ENCODE peak calls at places on chromosomes 7 and 10, in ten cellular contexts. E is adrenal gland, G is OCI-LY7, D is left ventricle myocardium inferior, R is body of pancreas, C is SJSA1, U is upper lobe of left lung, X is MG63, L is NT2/D1, N is Peyer's patch. P is an unnamed sample. For H3K9me3, the result is how much of the 10 kb centered on the place peaks cover.

GRCh38 chr7:84647797-84648762 is 453.5 kb upstream of the SEMA3A start:
- DNase-seq in E (no peak), G (no peak), D (no peak), R (no peak), C (peak), U (no peak), X (peak), L (no peak), N (no peak), P (no peak)

GRCh38 chr10:124244256-124244877 is 151.0 kb upstream of the CHST15 start:
- DNase-seq in E (no peak), G (no peak), D (no peak), R (no peak), C (peak), U (no peak), X (no peak), L (no peak), N (peak), P (peak)

GRCh38 chr7:120452665-120453064 is 179.7 kb downstream of the KCND2 start:
- DNase-seq in E (no peak), G (no peak), D (no peak), R (no peak), C (no peak), U (no peak), X (no peak), L (no peak), N (no peak), P (no peak)

GRCh38 chr10:77949167-77949566 is 22.6 kb upstream of the DLG5 start:
- DNase-seq in E (peak), G (no peak), D (no peak), R (no peak), C (peak), U (peak), X (peak), L (peak), N (no peak), P (no peak)

GRCh38 chr10:43229208-43230061 is 37.4 kb downstream of the RASGEF1A start:
- DNase-seq in E (peak), G (no peak), D (peak), R (peak), C (peak), U (peak), X (no peak), L (no peak), N (peak), P (no peak)

GRCh38 chr7:16094651-16095050 is 326.7 kb downstream of the CRPPA start:
- DNase-seq in E (no peak), G (no peak), D (no peak), R (no peak), C (no peak), U (no peak), X (no peak), L (no peak), N (no peak), P (no peak)

GRCh38 chr10:64648915-64649314 is 1127.7 kb downstream of the REEP3 start:
- DNase-seq in E (no peak), G (no peak), D (no peak), R (peak), C (no peak), U (no peak), X (no peak), L (peak), N (no peak), P (no peak)

GRCh38 chr10:110317866-110318850 is 13.4 kb upstream of the SMNDC1 start:
- DNase-seq in E (no peak), G (no peak), D (no peak), R (no peak), C (no peak), U (no peak), X (peak), L (no peak), N (no peak), P (no peak)

GRCh38 chr7:139730746-139731612 is 46.8 kb downstream of the HIPK2 start:
- DNase-seq in E (peak), G (peak), D (peak), R (peak), C (no peak), U (no peak), X (peak), L (no peak), N (no peak), P (peak)

GRCh38 chr7:12889391-12889790 is 202.0 kb downstream of the ARL4A start:
- DNase-seq in E (no peak), G (no peak), D (no peak), R (no peak), C (no peak), U (no peak), X (peak), L (no peak), N (no peak), P (no peak)

GRCh38 chr7:51121945-51122425 is 194.6 kb downstream of the COBL start:
- DNase-seq in E (peak), G (peak), D (peak), R (peak), C (no peak), U (no peak), X (no peak), L (no peak), N (no peak), P (no peak)

GRCh38 chr10:121956111-121957061 is 18.6 kb downstream of the NSMCE4A start:
- DNase-seq in E (no peak), G (no peak), D (no peak), R (no peak), C (no peak), U (no peak), X (peak), L (no peak), N (no peak), P (no peak)

GRCh38 chr7:10952588-10952987 is 21.1 kb upstream of the PHF14 start:
- DNase-seq in E (no peak), G (no peak), D (no peak), R (no peak), C (no peak), U (no peak), X (no peak), L (no peak), N (no peak), P (no peak)

GRCh38 chr7:81120803-81121202 is 202.0 kb upstream of the SEMA3C start:
- DNase-seq in E (no peak), G (no peak), D (no peak), R (no peak), C (no peak), U (no peak), X (no peak), L (no peak), N (no peak), P (no peak)

GRCh38 chr10:94429049-94429707 is 26.8 kb downstream of the TBC1D12 start:
- DNase-seq in E (no peak), G (no peak), D (no peak), R (no peak), C (no peak), U (no peak), X (no peak), L (no peak), N (no peak), P (no peak)

GRCh38 chr7:16260236-16260728 is 161.1 kb downstream of the CRPPA start:
- DNase-seq in E (no peak), G (no peak), D (no peak), R (no peak), C (no peak), U (no peak), X (no peak), L (no peak), N (no peak), P (no peak)

GRCh38 chr10:75269605-75270004 is 33.8 kb upstream of the COMTD1 start:
- DNase-seq in E (no peak), G (no peak), D (no peak), R (no peak), C (no peak), U (no peak), X (no peak), L (no peak), N (no peak), P (no peak)

GRCh38 chr10:112593023-112593422 is 146.0 kb downstream of the VTI1A start:
- DNase-seq in E (no peak), G (no peak), D (no peak), R (no peak), C (no peak), U (no peak), X (peak), L (no peak), N (no peak), P (no peak)

GRCh38 chr10:74022941-74023629 is 25.2 kb downstream of the VCL start:
- DNase-seq in E (no peak), G (no peak), D (no peak), R (no peak), C (no peak), U (no peak), X (no peak), L (no peak), N (no peak), P (no peak)

GRCh38 chr10:77417359-77417758 is 220.2 kb downstream of the KCNMA1 start:
- DNase-seq in E (no peak), G (no peak), D (no peak), R (no peak), C (no peak), U (no peak), X (no peak), L (no peak), N (no peak), P (no peak)

GRCh38 chr7:143458263-143458662 is 15.0 kb downstream of the TAS2R60 start:
- DNase-seq in E (no peak), G (no peak), D (no peak), R (no peak), C (no peak), U (no peak), X (no peak), L (no peak), N (no peak), P (no peak)

GRCh38 chr10:132611986-132612385 is 74.4 kb downstream of the INPP5A start:
- DNase-seq in E (no peak), G (no peak), D (no peak), R (no peak), C (no peak), U (no peak), X (no peak), L (no peak), N (no peak), P (no peak)

GRCh38 chr10:125201108-125201524 is 40.8 kb upstream of the CTBP2 start:
- DNase-seq in E (no peak), G (no peak), D (no peak), R (no peak), C (no peak), U (no peak), X (no peak), L (no peak), N (no peak), P (no peak)

GRCh38 chr10:125479059-125479458 is 203.9 kb downstream of the TEX36 start:
- DNase-seq in E (no peak), G (no peak), D (no peak), R (no peak), C (no peak), U (no peak), X (no peak), L (no peak), N (no peak), P (no peak)

GRCh38 chr7:17952387-17952786 is 12.1 kb upstream of the SNX13 start:
- DNase-seq in E (no peak), G (peak), D (no peak), R (no peak), C (no peak), U (no peak), X (no peak), L (no peak), N (no peak), P (no peak)

GRCh38 chr10:119445311-119445934 is 97.1 kb downstream of the RGS10 start:
- DNase-seq in E (peak), G (peak), D (peak), R (peak), C (peak), U (no peak), X (peak), L (peak), N (peak), P (peak)

GRCh38 chr10:29392376-29393021 is 103.6 kb downstream of the LYZL1 start:
- DNase-seq in E (peak), G (peak), D (no peak), R (peak), C (peak), U (no peak), X (peak), L (no peak), N (no peak), P (peak)

GRCh38 chr7:44944821-44945220 is 34.0 kb downstream of the MYO1G start:
- DNase-seq in E (no peak), G (no peak), D (no peak), R (no peak), C (no peak), U (no peak), X (no peak), L (no peak), N (no peak), P (no peak)

GRCh38 chr10:112526130-112526529 is 79.1 kb downstream of the VTI1A start:
- DNase-seq in E (no peak), G (no peak), D (no peak), R (no peak), C (no peak), U (no peak), X (no peak), L (no peak), N (no peak), P (no peak)

GRCh38 chr10:60820093-60820769 is 42.0 kb downstream of the CDK1 start:
- DNase-seq in E (no peak), G (no peak), D (no peak), R (no peak), C (peak), U (no peak), X (no peak), L (peak), N (no peak), P (no peak)

GRCh38 chr7:152177696-152178404 is 152.4 kb downstream of the GALNT11 start:
- DNase-seq in E (no peak), G (no peak), D (no peak), R (no peak), C (no peak), U (no peak), X (no peak), L (no peak), N (no peak), P (no peak)

GRCh38 chr10:62617702-62618451 is 186.6 kb upstream of the ADO start:
- DNase-seq in E (no peak), G (no peak), D (no peak), R (no peak), C (no peak), U (no peak), X (no peak), L (no peak), N (no peak), P (no peak)

GRCh38 chr10:78316451-78316931 is 282.8 kb downstream of the RPS24 start:
- DNase-seq in E (peak), G (no peak), D (no peak), R (no peak), C (peak), U (no peak), X (peak), L (no peak), N (no peak), P (no peak)

GRCh38 chr7:128989961-128990360 is 52.2 kb downstream of the IRF5 start:
- DNase-seq in E (no peak), G (no peak), D (no peak), R (no peak), C (no peak), U (no peak), X (no peak), L (no peak), N (no peak), P (no peak)

GRCh38 chr7:126203185-126203584 is 1049.6 kb downstream of the GRM8 start:
- DNase-seq in E (no peak), G (no peak), D (no peak), R (no peak), C (no peak), U (no peak), X (no peak), L (no peak), N (no peak), P (no peak)
- H3K9me3 ChIP-seq in E (under half), G (under half), D (under half), R (under half), C (under half), U (under half), X (under half), L (under half), N (under half), P (under half)

DNA sequence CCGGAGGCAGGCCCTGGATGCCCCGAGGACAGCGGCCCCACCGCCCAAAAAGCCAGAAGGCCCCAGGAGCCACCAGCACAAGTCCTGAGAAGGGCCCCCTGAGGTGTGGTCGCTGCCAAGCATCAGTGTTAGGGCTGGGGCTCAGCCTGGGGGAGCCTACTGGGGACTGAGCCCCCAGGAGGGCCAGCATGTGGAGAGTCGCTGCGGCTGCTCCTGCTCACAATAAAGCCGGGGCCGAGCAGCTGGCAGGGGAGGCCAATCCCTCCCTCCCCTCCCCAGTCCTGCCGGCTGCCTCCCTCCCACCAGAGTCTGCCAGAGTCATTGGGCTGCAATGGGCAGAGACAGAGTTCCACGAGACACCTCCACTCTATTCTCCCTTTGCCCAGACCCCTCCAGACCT is 3.1 kb upstream of the ASIC3 start:
- DNase-seq in E (no peak), G (no peak), D (no peak), R (no peak), C (no peak), U (peak), X (no peak), L (no peak), N (no peak), P (no peak)
- H3K4me3 ChIP-seq in E (no peak), G (no peak), D (no peak), R (no peak), C (no peak), U (no peak), X (no peak), L (no peak), N (no peak), P (no peak)

GRCh38 chr10:130369645-130370381 is 233.6 kb downstream of the GLRX3 start:
- DNase-seq in E (no peak), G (no peak), D (no peak), R (no peak), C (no peak), U (no peak), X (no peak), L (no peak), N (no peak), P (no peak)
- H3K9me3 ChIP-seq in E (under half), G (under half), D (under half), R (under half), C (under half), U (under half), X (under half), L (under half), N (under half), P (under half)

DNA sequence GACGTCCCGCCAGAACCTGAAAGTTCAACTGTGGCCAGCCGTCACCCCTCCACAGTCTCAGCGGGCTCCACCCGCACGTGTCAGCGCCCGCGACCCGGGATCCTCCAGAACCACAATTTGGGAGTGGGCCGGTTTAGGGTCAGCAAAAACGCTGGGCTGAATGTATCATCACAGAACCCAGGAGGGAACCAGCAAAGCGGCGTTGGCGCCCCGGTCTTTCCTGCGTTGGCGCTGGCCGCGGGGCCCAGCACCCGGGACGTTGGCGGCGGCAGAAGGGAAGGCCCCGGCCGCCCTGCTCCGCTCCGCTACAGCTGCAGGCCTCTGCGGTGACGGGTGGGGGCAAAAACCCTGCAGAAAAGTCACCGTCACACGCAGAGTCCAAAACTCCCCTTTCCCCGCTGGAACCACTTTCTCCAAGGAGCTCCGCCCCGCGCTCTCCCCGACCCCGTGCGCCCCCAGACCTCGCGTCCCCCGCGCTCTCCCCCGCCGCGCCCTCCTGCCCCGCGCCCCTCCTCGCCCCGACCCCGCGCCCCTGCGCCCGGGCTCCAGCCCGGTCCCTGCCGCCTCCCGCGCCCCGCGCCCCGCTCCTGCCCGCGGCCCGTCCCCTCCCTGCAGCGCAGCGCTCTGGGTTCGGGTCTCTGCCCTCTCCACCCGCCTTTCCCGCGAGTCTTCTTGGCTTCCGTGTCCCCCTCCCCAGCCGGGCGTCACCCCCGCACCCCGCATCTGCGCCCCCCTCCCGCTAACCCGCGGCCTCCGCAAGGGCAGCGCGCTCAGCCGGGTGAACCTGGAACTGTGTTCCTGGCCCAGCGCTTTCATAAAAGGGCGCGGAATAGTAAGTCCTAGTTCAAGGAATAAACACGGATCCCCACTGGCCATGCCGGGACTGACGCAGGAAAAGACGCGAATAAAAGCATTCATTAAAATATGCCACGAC is 24.0 kb upstream of the RNF32 start:
- DNase-seq in E (no peak), G (no peak), D (no peak), R (no peak), C (no peak), U (peak), X (peak), L (no peak), N (peak), P (no peak)
- H3K4me3 ChIP-seq in E (no peak), G (no peak), D (peak), R (no peak), C (no peak), U (peak), X (peak), L (peak), N (peak), P (peak)

DNA sequence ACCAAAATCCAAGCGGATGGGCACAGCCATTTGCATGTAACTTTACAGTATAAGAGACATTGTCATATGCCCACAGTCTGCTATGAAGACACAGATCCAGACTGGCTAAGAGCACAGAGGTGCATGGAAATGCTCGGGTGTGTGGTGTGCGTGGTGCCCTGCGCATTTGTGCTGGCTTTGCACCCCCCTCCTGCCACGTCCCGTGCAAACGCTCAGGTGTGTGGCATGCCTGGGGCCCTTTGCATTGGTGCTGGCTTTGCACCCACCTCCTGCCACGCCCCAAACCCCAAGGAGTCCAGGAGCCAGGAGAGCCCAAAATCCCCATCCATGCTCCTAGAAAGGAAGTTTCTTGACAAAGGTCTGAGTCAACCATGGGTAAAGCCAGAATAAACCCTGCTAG is 306.2 kb downstream of the PTPRN2 start:
- DNase-seq in E (no peak), G (no peak), D (no peak), R (no peak), C (peak), U (peak), X (no peak), L (no peak), N (no peak), P (peak)
- H3K9me3 ChIP-seq in E (under half), G (under half), D (under half), R (under half), C (under half), U (under half), X (under half), L (under half), N (under half), P (under half)

GRCh38 chr7:107961399-107961798 is 41.6 kb downstream of the LAMB1 start:
- DNase-seq in E (peak), G (no peak), D (peak), R (peak), C (no peak), U (no peak), X (no peak), L (no peak), N (no peak), P (no peak)
- H3K4me3 ChIP-seq in E (no peak), G (no peak), D (no peak), R (no peak), C (no peak), U (no peak), X (no peak), L (no peak), N (no peak), P (no peak)

GRCh38 chr7:57651006-57651405 is 201.0 kb downstream of the ZNF716 start:
- DNase-seq in E (no peak), G (no peak), D (no peak), R (no peak), C (no peak), U (peak), X (no peak), L (no peak), N (no peak), P (no peak)
- H3K9me3 ChIP-seq in E (under half), G (under half), D (under half), R (under half), C (under half), U (under half), X (under half), L (under half), N (under half), P (half or more)

DNA sequence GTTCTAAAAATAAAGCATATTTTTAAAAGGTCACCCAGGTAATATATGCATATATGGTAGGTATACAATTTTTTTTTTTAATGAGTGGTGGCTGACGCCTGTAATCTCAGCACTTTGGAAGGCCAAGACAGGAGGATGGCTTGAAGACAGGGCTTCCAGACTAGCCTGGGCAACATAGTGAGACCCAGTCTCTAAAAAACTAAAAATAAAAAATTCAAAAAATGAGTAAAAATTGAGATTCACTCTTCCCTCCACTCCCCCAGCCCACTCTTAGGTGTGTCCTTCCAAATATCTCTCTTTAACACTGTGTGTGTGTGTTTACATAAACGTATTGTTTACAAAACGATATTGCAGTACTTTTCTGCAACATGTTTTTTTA is 929 bp upstream of the ANXA11 start:
- DNase-seq in E (no peak), G (no peak), D (no peak), R (no peak), C (no peak), U (no peak), X (no peak), L (no peak), N (no peak), P (no peak)
- H3K4me3 ChIP-seq in E (no peak), G (peak), D (peak), R (no peak), C (no peak), U (no peak), X (peak), L (peak), N (peak), P (no peak)